ENCODE peak calls at places on chromosomes 5 and 9, in four cellular contexts. V is vagina, M is testis, W is AG04450. C is an unnamed sample.

GRCh38 chr5:20129491-20129890 is 141.5 kb upstream of the CDH18 start:
- DNase-seq in V (no peak), M (no peak), W (no peak), C (no peak)

GRCh38 chr5:175555168-175555745 is 76.9 kb downstream of the SFXN1 start:
- DNase-seq in V (peak), M (no peak), W (no peak), C (no peak)

GRCh38 chr9:98146101-98146991 is 27.3 kb upstream of the TRIM14 start:
- DNase-seq in V (no peak), M (no peak), W (no peak), C (no peak)

GRCh38 chr5:113806823-113807222 is 293.3 kb downstream of the YTHDC2 start:
- DNase-seq in V (no peak), M (peak), W (no peak), C (no peak)

GRCh38 chr9:84615574-84615973 is 54.0 kb upstream of the NTRK2 start:
- DNase-seq in V (no peak), M (no peak), W (no peak), C (no peak)

GRCh38 chr9:6304232-6304631 is 23.9 kb upstream of the TPD52L3 start:
- DNase-seq in V (no peak), M (no peak), W (no peak), C (no peak)

GRCh38 chr5:180831139-180832080 is 28.8 kb upstream of the MGAT1 start:
- DNase-seq in V (no peak), M (peak), W (peak), C (peak)

GRCh38 chr9:135833864-135834263 is 73.5 kb downstream of the CAMSAP1 start:
- DNase-seq in V (no peak), M (no peak), W (no peak), C (no peak)

GRCh38 chr5:51986733-51987132 is 603.5 kb downstream of the ISL1 start:
- DNase-seq in V (no peak), M (no peak), W (no peak), C (no peak)

GRCh38 chr9:87650611-87651295 is 75.2 kb upstream of the CTSL start:
- DNase-seq in V (no peak), M (no peak), W (no peak), C (no peak)

GRCh38 chr5:32312194-32312681 is 501 bp downstream of the MTMR12 start:
- DNase-seq in V (no peak), M (peak), W (no peak), C (peak)

GRCh38 chr5:171826132-171826531 is 40.5 kb downstream of the SMIM23 start:
- DNase-seq in V (no peak), M (no peak), W (no peak), C (no peak)

GRCh38 chr5:125083932-125084331 is 337.5 kb upstream of the ZNF608 start:
- DNase-seq in V (no peak), M (no peak), W (peak), C (no peak)

GRCh38 chr5:5037674-5038073 is 102.5 kb upstream of the ADAMTS16 start:
- DNase-seq in V (no peak), M (no peak), W (no peak), C (no peak)

GRCh38 chr5:121968910-121969607 is 7.3 kb downstream of the SRFBP1 start:
- DNase-seq in V (no peak), M (no peak), W (peak), C (no peak)

GRCh38 chr5:74326571-74327338 is 313.8 kb downstream of the ENC1 start:
- DNase-seq in V (no peak), M (no peak), W (peak), C (peak)

GRCh38 chr5:128084228-128085167 is 932 bp downstream of the SLC12A2 start:
- DNase-seq in V (peak), M (peak), W (no peak), C (peak)

GRCh38 chr5:90161399-90161798 is 248.2 kb downstream of the CETN3 start:
- DNase-seq in V (no peak), M (peak), W (no peak), C (no peak)

GRCh38 chr5:90558344-90559192 is at the start of gene ADGRV1:
- DNase-seq in V (no peak), M (peak), W (no peak), C (no peak)

GRCh38 chr9:692636-693459 is 148.6 kb upstream of the DMRT1 start:
- DNase-seq in V (no peak), M (no peak), W (no peak), C (no peak)

GRCh38 chr5:167912944-167913343 is 378.5 kb upstream of the WWC1 start:
- DNase-seq in V (no peak), M (no peak), W (no peak), C (no peak)

GRCh38 chr5:127930311-127930710 is 153.3 kb upstream of the SLC12A2 start:
- DNase-seq in V (no peak), M (no peak), W (no peak), C (no peak)

GRCh38 chr5:142128675-142129208 is 20.2 kb downstream of the NDFIP1 start:
- DNase-seq in V (no peak), M (no peak), W (no peak), C (no peak)

GRCh38 chr5:142131394-142131793 is 22.8 kb downstream of the NDFIP1 start:
- DNase-seq in V (no peak), M (no peak), W (no peak), C (no peak)

GRCh38 chr5:142125963-142126362 is 17.4 kb downstream of the NDFIP1 start:
- DNase-seq in V (no peak), M (no peak), W (no peak), C (no peak)

GRCh38 chr5:142125378-142125777 is 16.8 kb downstream of the NDFIP1 start:
- DNase-seq in V (no peak), M (no peak), W (no peak), C (no peak)

DNA sequence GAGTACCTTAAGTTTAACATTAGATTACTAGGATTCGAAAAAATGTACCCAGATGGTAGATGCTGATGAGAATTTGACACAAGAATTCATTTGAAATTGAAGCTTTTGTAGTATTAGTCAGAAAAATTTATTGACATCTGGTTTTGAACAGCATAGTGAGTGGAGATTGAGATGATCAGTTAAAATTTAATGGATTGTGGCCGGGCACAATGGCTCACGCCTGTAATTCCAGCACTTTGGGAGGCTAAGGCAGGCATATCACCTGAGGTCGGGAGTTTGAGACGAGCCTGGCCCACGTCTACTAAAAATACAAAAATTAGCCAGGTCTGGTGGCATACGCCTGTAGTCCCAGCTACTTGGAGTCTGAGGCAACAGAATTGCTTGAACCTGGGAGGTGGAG is 20.9 kb downstream of the NDFIP1 start:
- DNase-seq in V (no peak), M (no peak), W (no peak), C (no peak)
- TF ChIP-seq CTCF in V (no peak), M (no peak), W (no peak), C (no peak)

GRCh38 chr9:113143432-113144227 is 7.2 kb upstream of the SLC31A2 start:
- DNase-seq in V (no peak), M (no peak), W (no peak), C (no peak)
- TF ChIP-seq CTCF in V (no peak), M (no peak), W (no peak), C (no peak)

GRCh38 chr5:174410716-174411512 is 313.5 kb upstream of the MSX2 start:
- DNase-seq in V (no peak), M (no peak), W (no peak), C (no peak)

GRCh38 chr5:174412374-174412773 is 312.0 kb upstream of the MSX2 start:
- DNase-seq in V (no peak), M (no peak), W (no peak), C (no peak)

GRCh38 chr5:174411513-174411819 is 312.9 kb upstream of the MSX2 start:
- DNase-seq in V (no peak), M (no peak), W (no peak), C (no peak)

GRCh38 chr5:174409971-174410370 is 314.4 kb upstream of the MSX2 start:
- DNase-seq in V (no peak), M (no peak), W (no peak), C (no peak)

GRCh38 chr5:174409070-174409469 is 315.3 kb upstream of the MSX2 start:
- DNase-seq in V (no peak), M (no peak), W (no peak), C (no peak)
- TF ChIP-seq CTCF in V (no peak), M (no peak), W (no peak), C (no peak)

GRCh38 chr9:109206670-109207069 is 39.6 kb upstream of the FRRS1L start:
- DNase-seq in V (no peak), M (no peak), W (no peak), C (no peak)
- TF ChIP-seq CTCF in V (no peak), M (no peak), W (no peak), C (no peak)

DNA sequence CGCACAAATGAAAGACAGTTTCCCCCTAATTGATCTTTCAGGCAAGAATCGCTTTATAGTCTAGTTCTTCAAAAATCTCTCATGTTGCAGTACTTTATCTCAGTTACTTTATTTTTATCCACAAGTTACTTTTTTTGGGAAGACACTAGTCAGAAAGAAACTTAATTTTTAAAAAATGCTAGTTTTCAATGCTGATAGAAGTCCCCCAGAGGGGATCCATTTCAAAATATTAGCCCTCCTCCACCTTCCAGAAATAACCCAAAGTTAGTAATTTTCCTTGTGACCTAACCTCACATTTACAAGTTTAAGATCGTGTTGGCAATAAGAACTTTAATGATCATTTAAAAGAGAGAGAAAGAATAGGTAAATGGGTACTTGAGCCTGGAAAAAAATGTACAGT is 11.0 kb downstream of the C1QTNF3 start:
- DNase-seq in V (no peak), M (no peak), W (no peak), C (no peak)
- TF ChIP-seq CTCF in V (no peak), M (no peak), W (no peak), C (no peak)

GRCh38 chr5:77662615-77663014 is 24.1 kb upstream of the OTP start:
- DNase-seq in V (no peak), M (no peak), W (no peak), C (no peak)
- TF ChIP-seq CTCF in V (no peak), M (no peak), W (no peak), C (no peak)

GRCh38 chr9:120377268-120378150 is 202.5 kb downstream of the CDK5RAP2 start:
- DNase-seq in V (no peak), M (no peak), W (peak), C (no peak)
- TF ChIP-seq CTCF in V (no peak), M (no peak), W (no peak), C (no peak)

GRCh38 chr5:143208781-143209510 is 194.5 kb downstream of the NR3C1 start:
- DNase-seq in V (no peak), M (no peak), W (no peak), C (no peak)
- TF ChIP-seq CTCF in V (no peak), M (no peak), W (peak), C (no peak)

DNA sequence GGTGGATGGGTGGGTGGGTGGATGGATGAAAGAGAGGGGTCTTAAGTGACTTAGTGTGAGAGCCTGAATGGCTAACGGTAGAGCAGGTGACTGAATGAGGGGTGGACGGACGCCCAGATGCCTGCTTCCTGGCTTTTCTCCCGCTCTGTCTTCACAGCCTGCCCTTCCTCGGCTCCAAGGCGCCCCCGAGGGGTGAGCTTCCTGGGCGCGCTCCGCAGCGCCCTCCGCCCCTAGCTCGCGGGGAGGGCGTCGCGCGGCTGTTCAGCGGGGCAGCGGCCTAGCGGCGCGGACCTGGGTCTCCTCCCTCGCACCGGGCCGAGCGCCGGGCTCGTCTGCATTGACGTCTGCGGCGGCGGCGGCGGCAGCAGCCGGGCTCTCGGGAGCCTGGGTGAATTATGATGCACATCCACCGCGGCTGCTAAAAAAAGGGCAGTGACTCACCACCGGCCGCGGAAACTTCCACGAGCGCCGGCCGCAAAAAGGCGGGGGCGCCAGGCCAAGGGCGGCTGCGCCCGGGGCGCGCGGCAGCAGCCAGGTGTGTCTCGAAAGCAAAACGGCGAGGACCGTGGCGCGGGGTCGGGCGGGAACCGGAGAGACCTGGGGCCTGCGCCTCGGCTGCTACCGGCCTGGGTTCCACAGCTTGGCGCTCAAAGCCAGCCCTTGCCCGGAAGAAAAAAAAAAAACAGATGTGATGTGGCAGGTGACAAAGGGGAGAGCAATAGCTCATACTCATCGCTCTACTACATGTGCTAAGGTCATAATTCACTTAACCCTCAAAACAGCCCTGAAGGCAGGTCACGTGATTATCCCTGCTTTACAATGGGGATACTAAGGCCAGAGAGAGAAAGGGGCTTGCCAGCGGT is 143.0 kb upstream of the ADRA1B start:
- DNase-seq in V (peak), M (peak), W (peak), C (peak)
- TF ChIP-seq CTCF in V (no peak), M (no peak), W (no peak), C (no peak)

GRCh38 chr5:131150408-131150807 is 14.6 kb downstream of the HINT1 start:
- DNase-seq in V (no peak), M (no peak), W (no peak), C (no peak)

GRCh38 chr5:131148835-131149234 is 16.2 kb downstream of the HINT1 start:
- DNase-seq in V (no peak), M (no peak), W (no peak), C (no peak)

GRCh38 chr5:131147258-131147657 is 17.8 kb downstream of the HINT1 start:
- DNase-seq in V (no peak), M (no peak), W (peak), C (no peak)

GRCh38 chr5:131156385-131156784 is 8.7 kb downstream of the HINT1 start:
- DNase-seq in V (no peak), M (no peak), W (no peak), C (no peak)

GRCh38 chr5:131151216-131151615 is 13.8 kb downstream of the HINT1 start:
- DNase-seq in V (no peak), M (no peak), W (no peak), C (no peak)
- TF ChIP-seq CTCF in V (no peak), M (no peak), W (no peak), C (no peak)

C was measured in natural killer cell.